ENCODE peak calls at places on chromosomes 1 and 21, in four cellular contexts. One of them, this sample, is unnamed.

GRCh38 chr21:32844653-32845443 is 73.3 kb upstream of the PAXBP1 start:
- DNase-seq in K562: no peak
- DNase-seq in A549: peak
- DNase-seq in tibial nerve: no peak
- DNase-seq in this sample: no peak

GRCh38 chr21:36579898-36580297 is 100.0 kb upstream of the CLDN14 start:
- DNase-seq in K562: no peak
- DNase-seq in A549: peak
- DNase-seq in tibial nerve: no peak
- DNase-seq in this sample: no peak

GRCh38 chr1:53375440-53375839 is 47.6 kb upstream of the LRP8 start:
- DNase-seq in K562: no peak
- DNase-seq in A549: no peak
- DNase-seq in tibial nerve: no peak
- DNase-seq in this sample: no peak

GRCh38 chr1:227941509-227942020 is 6.2 kb downstream of the WNT9A start:
- DNase-seq in K562: no peak
- DNase-seq in A549: no peak
- DNase-seq in tibial nerve: peak
- DNase-seq in this sample: peak

GRCh38 chr1:160028426-160028825 is 3.4 kb downstream of the PIGM start:
- DNase-seq in K562: no peak
- DNase-seq in A549: no peak
- DNase-seq in tibial nerve: no peak
- DNase-seq in this sample: no peak

GRCh38 chr1:87805661-87806376 is 477.1 kb downstream of the LMO4 start:
- DNase-seq in K562: no peak
- DNase-seq in A549: peak
- DNase-seq in tibial nerve: no peak
- DNase-seq in this sample: no peak

GRCh38 chr1:5901841-5902240 is 90.4 kb downstream of the NPHP4 start:
- DNase-seq in K562: no peak
- DNase-seq in A549: no peak
- DNase-seq in tibial nerve: no peak
- DNase-seq in this sample: no peak

GRCh38 chr1:99407018-99407417 is 142.7 kb downstream of the PLPPR4 start:
- DNase-seq in K562: no peak
- DNase-seq in A549: no peak
- DNase-seq in tibial nerve: no peak
- DNase-seq in this sample: no peak

GRCh38 chr1:41174170-41174569 is 67.9 kb downstream of the SCMH1 start:
- DNase-seq in K562: no peak
- DNase-seq in A549: no peak
- DNase-seq in tibial nerve: no peak
- DNase-seq in this sample: no peak

GRCh38 chr1:56710646-56711045 is 65.5 kb downstream of the PRKAA2 start:
- DNase-seq in K562: no peak
- DNase-seq in A549: peak
- DNase-seq in tibial nerve: no peak
- DNase-seq in this sample: no peak

GRCh38 chr21:27408826-27409225 is 441.9 kb upstream of the ADAMTS5 start:
- DNase-seq in K562: no peak
- DNase-seq in A549: no peak
- DNase-seq in tibial nerve: no peak
- DNase-seq in this sample: no peak

GRCh38 chr1:16915627-16915973 is 6.1 kb upstream of the CROCC start:
- DNase-seq in K562: no peak
- DNase-seq in A549: no peak
- DNase-seq in tibial nerve: no peak
- DNase-seq in this sample: no peak

GRCh38 chr1:116453906-116454305 is 80.9 kb downstream of the ATP1A1 start:
- DNase-seq in K562: no peak
- DNase-seq in A549: no peak
- DNase-seq in tibial nerve: no peak
- DNase-seq in this sample: no peak

GRCh38 chr21:22758478-22758877 is 1760.3 kb downstream of the NCAM2 start:
- DNase-seq in K562: no peak
- DNase-seq in A549: no peak
- DNase-seq in tibial nerve: no peak
- DNase-seq in this sample: no peak

GRCh38 chr1:205354259-205354904 is 2.3 kb downstream of the KLHDC8A start:
- DNase-seq in K562: peak
- DNase-seq in A549: peak
- DNase-seq in tibial nerve: peak
- DNase-seq in this sample: peak

GRCh38 chr1:95230256-95230655 is 3.8 kb upstream of the RWDD3 start:
- DNase-seq in K562: no peak
- DNase-seq in A549: no peak
- DNase-seq in tibial nerve: no peak
- DNase-seq in this sample: no peak

GRCh38 chr1:224264321-224264720 is 65.7 kb downstream of the NVL start:
- DNase-seq in K562: no peak
- DNase-seq in A549: no peak
- DNase-seq in tibial nerve: no peak
- DNase-seq in this sample: no peak
- TF ChIP-seq EP300 in K562: no peak
- TF ChIP-seq EP300 in A549: no peak
- TF ChIP-seq EP300 in tibial nerve: no peak
- TF ChIP-seq EP300 in this sample: no peak

GRCh38 chr21:39319814-39320332 is 6.4 kb upstream of the BRWD1 start:
- DNase-seq in K562: peak
- DNase-seq in A549: peak
- DNase-seq in tibial nerve: no peak
- DNase-seq in this sample: no peak

GRCh38 chr21:39321424-39321823 is 8.0 kb upstream of the BRWD1 start:
- DNase-seq in K562: no peak
- DNase-seq in A549: peak
- DNase-seq in tibial nerve: no peak
- DNase-seq in this sample: no peak

GRCh38 chr21:39318091-39318959 is 4.9 kb upstream of the BRWD1 start:
- DNase-seq in K562: no peak
- DNase-seq in A549: no peak
- DNase-seq in tibial nerve: no peak
- DNase-seq in this sample: no peak

GRCh38 chr21:39317134-39318090 is 4.0 kb upstream of the BRWD1 start:
- DNase-seq in K562: no peak
- DNase-seq in A549: no peak
- DNase-seq in tibial nerve: no peak
- DNase-seq in this sample: no peak

GRCh38 chr21:39319251-39319756 is 5.9 kb upstream of the BRWD1 start:
- DNase-seq in K562: no peak
- DNase-seq in A549: no peak
- DNase-seq in tibial nerve: no peak
- DNase-seq in this sample: no peak
- TF ChIP-seq EP300 in K562: no peak
- TF ChIP-seq EP300 in A549: no peak
- TF ChIP-seq EP300 in tibial nerve: no peak
- TF ChIP-seq EP300 in this sample: no peak

GRCh38 chr1:9927259-9927658 is 15.9 kb downstream of the LZIC start:
- DNase-seq in K562: no peak
- DNase-seq in A549: no peak
- DNase-seq in tibial nerve: no peak
- DNase-seq in this sample: no peak

GRCh38 chr1:9929431-9930385 is 13.5 kb downstream of the LZIC start:
- DNase-seq in K562: peak
- DNase-seq in A549: no peak
- DNase-seq in tibial nerve: no peak
- DNase-seq in this sample: no peak
- TF ChIP-seq EP300 in K562: peak
- TF ChIP-seq EP300 in A549: no peak
- TF ChIP-seq EP300 in tibial nerve: peak
- TF ChIP-seq EP300 in this sample: no peak

GRCh38 chr1:11179125-11179524 is 10.0 kb upstream of the ANGPTL7 start:
- DNase-seq in K562: no peak
- DNase-seq in A549: no peak
- DNase-seq in tibial nerve: no peak
- DNase-seq in this sample: no peak

GRCh38 chr1:11184973-11185372 is 4.2 kb upstream of the ANGPTL7 start:
- DNase-seq in K562: no peak
- DNase-seq in A549: no peak
- DNase-seq in tibial nerve: no peak
- DNase-seq in this sample: no peak

GRCh38 chr1:11178021-11179015 is 10.8 kb upstream of the ANGPTL7 start:
- DNase-seq in K562: no peak
- DNase-seq in A549: no peak
- DNase-seq in tibial nerve: no peak
- DNase-seq in this sample: no peak

GRCh38 chr1:11176081-11176706 is 13.0 kb upstream of the ANGPTL7 start:
- DNase-seq in K562: no peak
- DNase-seq in A549: no peak
- DNase-seq in tibial nerve: no peak
- DNase-seq in this sample: no peak

GRCh38 chr1:11180342-11180744 is 8.8 kb upstream of the ANGPTL7 start:
- DNase-seq in K562: no peak
- DNase-seq in A549: no peak
- DNase-seq in tibial nerve: no peak
- DNase-seq in this sample: no peak
- TF ChIP-seq EP300 in K562: no peak
- TF ChIP-seq EP300 in A549: no peak
- TF ChIP-seq EP300 in tibial nerve: peak
- TF ChIP-seq EP300 in this sample: no peak

DNA sequence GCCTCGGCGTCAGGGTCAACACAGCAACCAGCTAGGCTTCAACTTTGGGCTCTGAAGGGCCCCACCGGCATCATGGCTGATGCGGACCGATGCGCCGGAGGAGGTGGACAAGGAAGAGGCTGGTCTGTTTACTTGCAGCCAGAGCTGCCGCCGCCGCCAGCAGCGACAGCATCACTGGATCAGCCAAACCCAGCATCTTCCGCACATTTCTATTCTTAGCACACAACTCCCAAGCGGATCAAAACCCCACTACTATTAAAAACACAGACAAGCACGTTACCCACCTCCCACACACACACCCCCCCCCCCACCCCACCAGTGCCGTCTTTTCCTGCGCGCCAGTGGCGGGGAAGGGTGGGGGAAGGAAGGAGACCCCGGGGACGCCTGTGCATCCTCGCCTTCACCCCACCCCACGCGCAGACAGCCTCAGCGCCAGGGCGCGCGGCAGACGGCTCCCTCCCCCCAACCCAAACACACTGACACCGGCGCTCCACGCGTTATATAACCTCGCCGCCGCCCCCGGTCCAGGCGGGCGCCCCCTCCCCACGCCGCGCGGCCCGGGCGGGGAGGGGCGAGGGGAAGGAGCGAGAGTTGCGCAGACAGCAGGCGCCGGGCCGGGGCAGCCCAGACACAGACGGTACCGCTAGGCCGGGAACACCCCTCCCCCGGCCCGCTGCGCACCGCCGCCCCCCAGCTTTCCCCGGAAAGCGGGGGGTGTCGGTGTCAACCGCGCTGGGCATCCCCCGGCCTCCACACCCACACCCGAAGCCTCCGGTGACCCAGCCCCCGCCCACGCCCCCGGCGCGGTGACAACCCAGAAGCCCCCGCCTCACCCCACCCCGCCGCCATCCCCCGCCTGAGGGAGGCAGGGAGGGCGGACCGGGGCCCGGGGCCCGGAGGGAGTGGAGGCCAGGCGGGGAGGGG is 692 bp downstream of the AKT3 start:
- DNase-seq in K562: peak
- DNase-seq in A549: peak
- DNase-seq in tibial nerve: peak
- DNase-seq in this sample: peak
- TF ChIP-seq EP300 in K562: no peak
- TF ChIP-seq EP300 in A549: no peak
- TF ChIP-seq EP300 in tibial nerve: peak
- TF ChIP-seq EP300 in this sample: no peak

GRCh38 chr1:230196077-230196476 is 129.0 kb downstream of the GALNT2 start:
- DNase-seq in K562: no peak
- DNase-seq in A549: no peak
- DNase-seq in tibial nerve: no peak
- DNase-seq in this sample: no peak
- TF ChIP-seq EP300 in K562: no peak
- TF ChIP-seq EP300 in A549: no peak
- TF ChIP-seq EP300 in tibial nerve: no peak
- TF ChIP-seq EP300 in this sample: no peak

GRCh38 chr1:26190373-26190987 is at the start of gene CATSPER4:
- DNase-seq in K562: peak
- DNase-seq in A549: peak
- DNase-seq in tibial nerve: no peak
- DNase-seq in this sample: no peak
- TF ChIP-seq EP300 in K562: no peak
- TF ChIP-seq EP300 in A549: no peak
- TF ChIP-seq EP300 in tibial nerve: no peak
- TF ChIP-seq EP300 in this sample: no peak

GRCh38 chr1:115089443-115090340 is at the start of gene TSPAN2:
- DNase-seq in K562: peak
- DNase-seq in A549: peak
- DNase-seq in tibial nerve: no peak
- DNase-seq in this sample: peak
- TF ChIP-seq EP300 in K562: no peak
- TF ChIP-seq EP300 in A549: no peak
- TF ChIP-seq EP300 in tibial nerve: no peak
- TF ChIP-seq EP300 in this sample: no peak

DNA sequence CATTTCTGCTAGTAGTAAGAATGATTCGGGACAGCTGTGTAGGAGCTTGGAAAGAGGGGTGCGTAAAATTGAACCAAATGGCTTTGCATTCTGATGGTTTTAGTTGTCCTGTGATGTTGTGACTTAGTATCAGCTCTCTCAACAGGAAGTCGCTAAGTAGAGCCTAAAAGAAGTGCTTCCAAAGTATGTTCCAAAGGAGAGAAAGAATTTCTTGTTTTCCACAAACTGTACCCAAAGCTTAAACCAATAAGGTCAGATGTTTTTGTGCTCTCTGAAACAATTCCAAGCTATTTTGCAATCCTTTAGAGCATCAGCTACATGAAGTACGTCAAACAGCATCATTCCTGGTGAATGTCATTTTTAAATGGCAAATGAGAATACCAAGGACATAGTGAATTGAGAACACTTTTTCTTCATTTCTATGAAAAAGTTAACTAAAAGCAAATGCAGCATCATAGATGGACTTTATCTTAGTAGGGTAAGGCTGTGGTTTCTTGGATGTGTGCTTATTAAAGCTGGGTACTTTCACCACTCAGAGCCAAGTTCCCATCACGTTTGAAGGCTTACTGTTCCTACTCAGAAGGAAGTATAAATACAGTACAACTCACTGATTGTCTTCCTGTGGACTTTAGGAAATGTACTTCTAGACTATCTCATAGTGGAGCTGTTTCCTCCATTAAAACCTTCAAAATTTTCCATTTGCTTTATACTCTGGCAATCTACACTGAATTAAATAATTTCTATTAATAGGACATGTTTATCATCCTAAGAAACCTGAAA is 148.6 kb downstream of the C1orf21 start:
- DNase-seq in K562: no peak
- DNase-seq in A549: no peak
- DNase-seq in tibial nerve: no peak
- DNase-seq in this sample: no peak
- TF ChIP-seq EP300 in K562: no peak
- TF ChIP-seq EP300 in A549: no peak
- TF ChIP-seq EP300 in tibial nerve: peak
- TF ChIP-seq EP300 in this sample: peak